ENCODE peak calls at places on chromosomes 3 and 15, in six cellular contexts. K, X, J, D, P and Z are unnamed samples.

GRCh38 chr15:49421991-49422390 is 1.1 kb upstream of the FGF7 start:
- DNase-seq in K (peak; percentile 62), X (peak; percentile 86), J (peak; percentile 65), D (no peak), P (peak; percentile 34), Z (peak; percentile 72)

GRCh38 chr3:111796566-111796965 is 62.5 kb upstream of the PHLDB2 start:
- DNase-seq in K (no peak), X (no peak), J (no peak), D (no peak), P (no peak), Z (no peak)

GRCh38 chr3:38576131-38577088 is 73.1 kb downstream of the SCN5A start:
- DNase-seq in K (no peak), X (no peak), J (no peak), D (no peak), P (no peak), Z (peak; percentile 77)

GRCh38 chr3:112699436-112699978 is 58.6 kb upstream of the CCDC80 start:
- DNase-seq in K (no peak), X (peak; percentile 46), J (peak; percentile 87), D (no peak), P (no peak), Z (no peak)

GRCh38 chr3:177358968-177359600 is 161.8 kb upstream of the TBL1XR1 start:
- DNase-seq in K (peak; percentile 69), X (peak; percentile 10), J (peak; percentile 59), D (peak; percentile 50), P (no peak), Z (peak; percentile 72)

GRCh38 chr15:101578443-101578894 is 73.7 kb downstream of the TM2D3 start:
- DNase-seq in K (no peak), X (peak; percentile 15), J (no peak), D (no peak), P (no peak), Z (no peak)

GRCh38 chr3:147816770-147817169 is 407.6 kb downstream of the ZIC1 start:
- DNase-seq in K (peak; percentile 42), X (peak; percentile 63), J (no peak), D (peak; percentile 30), P (no peak), Z (no peak)

GRCh38 chr15:58676766-58677165 is 72.7 kb downstream of the ADAM10 start:
- DNase-seq in K (no peak), X (no peak), J (no peak), D (no peak), P (no peak), Z (no peak)

GRCh38 chr3:132006605-132007204 is 28.1 kb downstream of the CPNE4 start:
- DNase-seq in K (no peak), X (peak; percentile 38), J (peak; percentile 14), D (no peak), P (no peak), Z (no peak)

GRCh38 chr15:85840802-85841152 is 46.1 kb upstream of the KLHL25 start:
- DNase-seq in K (no peak), X (no peak), J (no peak), D (no peak), P (no peak), Z (no peak)

GRCh38 chr15:85838655-85839054 is 43.9 kb upstream of the KLHL25 start:
- DNase-seq in K (no peak), X (no peak), J (no peak), D (no peak), P (no peak), Z (no peak)

GRCh38 chr15:85837881-85838280 is 43.2 kb upstream of the KLHL25 start:
- DNase-seq in K (no peak), X (no peak), J (no peak), D (no peak), P (no peak), Z (peak; percentile 66)

GRCh38 chr15:85839637-85840036 is 44.9 kb upstream of the KLHL25 start:
- DNase-seq in K (no peak), X (no peak), J (no peak), D (no peak), P (no peak), Z (no peak)

GRCh38 chr15:85840079-85840801 is 45.5 kb upstream of the KLHL25 start:
- DNase-seq in K (peak; percentile 92), X (peak; percentile 55), J (peak; percentile 53), D (peak; percentile 81), P (no peak), Z (peak; percentile 89)
- H3K4me3 ChIP-seq in K (peak overlapping the region; percentile 50), X (peak overlapping the region; percentile 56), J (peak overlapping the region; percentile 43), D (peak overlapping the region; percentile 28), P (peak overlapping the region; percentile 59), Z (peak overlapping the region; percentile 36)

DNA sequence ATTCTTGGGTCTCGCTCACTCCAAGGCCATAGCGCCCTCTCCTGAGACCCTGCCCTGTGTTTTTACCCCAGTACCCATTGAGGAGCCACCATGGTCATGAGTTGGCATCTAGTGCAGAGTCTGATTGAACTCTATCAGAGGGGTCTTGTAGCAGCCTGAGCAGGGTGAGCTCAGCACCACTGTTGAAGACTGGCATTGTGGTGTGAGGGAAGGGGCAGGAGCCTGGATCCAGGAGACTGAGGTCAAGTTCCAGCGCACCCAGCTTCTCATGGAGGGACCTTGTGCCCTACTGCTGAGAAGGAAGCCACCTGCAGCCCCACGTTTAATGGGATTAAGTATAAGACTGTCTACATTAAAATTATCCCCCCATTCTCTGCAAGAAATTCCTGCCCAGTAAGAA is 65.8 kb upstream of the LARS2 start:
- DNase-seq in K (no peak), X (no peak), J (no peak), D (no peak), P (no peak), Z (peak; percentile 44)
- H3K4me3 ChIP-seq in K (no peak overlapping the region), X (no peak overlapping the region), J (no peak overlapping the region), D (no peak overlapping the region), P (no peak overlapping the region), Z (no peak overlapping the region)

DNA sequence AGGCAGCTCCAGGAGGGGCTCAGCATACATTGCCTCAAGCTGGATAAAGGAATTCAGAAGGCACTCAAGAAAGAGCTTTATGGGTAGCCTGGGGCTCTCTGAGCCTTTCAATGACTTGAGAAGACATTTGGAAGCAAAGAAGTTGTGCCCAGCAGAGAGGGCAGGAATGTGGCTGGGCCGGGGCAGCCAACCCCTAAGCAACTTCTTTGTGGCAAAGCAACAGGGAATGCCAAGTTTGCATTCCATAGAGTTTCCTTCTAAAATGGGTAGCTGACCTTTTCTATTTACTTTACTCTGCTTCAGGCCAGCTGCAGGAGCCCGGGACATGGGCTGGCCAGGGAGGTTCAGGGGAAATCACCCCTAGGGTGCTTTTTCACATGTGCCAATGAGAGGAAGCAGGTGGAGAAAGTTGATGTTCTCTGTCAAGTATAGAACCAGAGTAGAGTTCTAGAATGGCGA is 45.6 kb downstream of the CCDC12 start:
- DNase-seq in K (peak; percentile 5), X (no peak), J (no peak), D (peak; percentile 70), P (no peak), Z (no peak)
- H3K4me3 ChIP-seq in K (peak overlapping the region; percentile 4), X (no peak overlapping the region), J (no peak overlapping the region), D (no peak overlapping the region), P (no peak overlapping the region), Z (no peak overlapping the region)

GRCh38 chr3:90241481-90241880 is 1134.1 kb downstream of the EPHA3 start:
- DNase-seq in K (no peak), X (no peak), J (no peak), D (no peak), P (no peak), Z (no peak)
- H3K4me3 ChIP-seq in K (no peak overlapping the region), X (no peak overlapping the region), J (no peak overlapping the region), D (no peak overlapping the region), P (no peak overlapping the region), Z (no peak overlapping the region)

GRCh38 chr15:52527196-52527897 is 1.3 kb downstream of the MYO5A start:
- DNase-seq in K (no peak), X (no peak), J (no peak), D (no peak), P (no peak), Z (no peak)
- H3K4me3 ChIP-seq in K (peak overlapping the region; percentile 94), X (peak overlapping the region; percentile 77), J (peak overlapping the region; percentile 79), D (no peak overlapping the region), P (peak overlapping the region; percentile 77), Z (peak overlapping the region; percentile 92)

DNA sequence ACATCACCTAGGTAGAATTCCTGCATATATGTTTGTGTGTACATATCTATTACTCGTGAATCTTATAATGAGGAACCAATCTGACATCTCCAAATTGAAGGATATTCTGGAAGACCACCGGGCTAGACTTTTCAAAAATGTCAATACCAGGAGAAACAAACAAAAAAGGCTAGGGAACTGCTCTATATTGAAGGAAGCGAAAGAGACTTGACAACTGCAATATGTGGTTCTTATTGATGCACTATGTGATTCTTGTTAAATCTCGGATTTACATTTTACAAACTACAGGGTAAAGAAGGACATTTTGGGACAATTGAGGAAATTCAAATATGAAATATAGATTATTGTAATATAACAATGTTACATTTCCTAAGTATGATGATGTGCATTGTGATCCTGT is 137.5 kb upstream of the CCDC54 start:
- DNase-seq in K (no peak), X (no peak), J (no peak), D (no peak), P (no peak), Z (no peak)
- H3K4me3 ChIP-seq in K (peak overlapping the region; percentile 96), X (peak overlapping the region; percentile 94), J (no peak overlapping the region), D (no peak overlapping the region), P (peak overlapping the region; percentile 90), Z (peak overlapping the region; percentile 74)

DNA sequence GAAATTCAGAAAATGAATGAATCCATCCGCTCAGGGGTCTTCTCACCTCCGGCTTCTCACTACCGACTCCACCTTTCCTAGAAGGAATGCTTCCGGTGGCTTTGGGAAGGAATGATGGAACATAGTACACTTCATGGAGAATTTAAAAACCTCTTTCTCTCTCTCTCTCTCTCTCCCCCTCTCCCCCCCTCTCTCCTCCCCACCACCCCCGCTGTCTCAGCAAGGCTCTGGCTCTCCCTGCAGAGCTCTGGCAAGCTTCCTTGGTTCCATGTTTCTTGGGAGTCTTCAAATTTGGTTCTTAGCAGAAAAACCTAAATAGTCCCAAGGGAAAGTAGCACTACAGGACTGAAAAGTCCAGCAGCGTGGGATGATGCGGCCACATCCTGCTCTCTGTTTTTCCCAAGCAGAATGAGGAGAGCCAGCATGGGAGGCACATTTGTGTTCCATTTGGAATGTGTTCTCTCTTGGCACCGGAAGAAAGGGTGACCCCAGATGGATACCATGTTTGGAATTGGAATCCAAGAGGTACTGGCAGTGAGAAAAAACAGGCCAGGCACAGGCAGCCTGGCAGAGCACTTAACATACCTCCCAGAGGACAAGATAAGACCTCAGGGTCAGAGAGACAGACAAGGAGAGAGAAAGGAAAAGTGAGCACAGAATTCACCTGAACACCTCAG is at the start of gene POPDC2:
- DNase-seq in K (peak; percentile 52), X (peak; percentile 37), J (no peak), D (no peak), P (no peak), Z (no peak)
- H3K4me3 ChIP-seq in K (peak within 1 kb of the TSS; percentile 71), X (no peak within 1 kb of the TSS), J (no peak within 1 kb of the TSS), D (no peak within 1 kb of the TSS), P (no peak within 1 kb of the TSS), Z (no peak within 1 kb of the TSS)

GRCh38 chr3:197186887-197187588 is 111.4 kb downstream of the DLG1 start:
- DNase-seq in K (no peak), X (peak; percentile 76), J (peak; percentile 42), D (no peak), P (peak; percentile 16), Z (no peak)

GRCh38 chr3:197181751-197182150 is 116.7 kb downstream of the DLG1 start:
- DNase-seq in K (peak; percentile 46), X (peak; percentile 83), J (peak; percentile 57), D (peak; percentile 71), P (peak; percentile 23), Z (no peak)

GRCh38 chr3:197178998-197179397 is 119.4 kb downstream of the DLG1 start:
- DNase-seq in K (no peak), X (no peak), J (no peak), D (no peak), P (no peak), Z (no peak)

DNA sequence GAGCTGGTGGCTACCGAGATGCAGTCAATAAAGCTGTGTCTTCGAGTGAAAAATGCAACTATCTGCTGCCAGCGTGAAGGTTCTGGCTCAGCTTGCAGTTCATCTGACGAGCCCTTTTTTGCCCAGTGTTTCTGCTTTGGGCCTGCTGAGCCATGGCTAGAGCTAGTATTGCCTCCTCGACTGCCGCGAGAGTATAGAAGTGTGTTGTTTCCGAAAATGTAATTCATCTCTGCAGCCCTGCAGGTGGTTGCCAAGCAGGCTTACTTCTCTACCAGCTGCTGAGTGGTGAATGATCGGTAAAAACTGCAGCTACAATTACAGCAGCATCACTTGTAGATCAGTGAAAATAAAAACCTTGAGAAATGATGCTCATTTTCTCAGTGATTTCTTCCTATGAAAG is 114.8 kb downstream of the DLG1 start:
- DNase-seq in K (peak; percentile 48), X (no peak), J (no peak), D (no peak), P (no peak), Z (no peak)
- H3K4me3 ChIP-seq in K (peak overlapping the region; percentile 39), X (no peak overlapping the region), J (no peak overlapping the region), D (no peak overlapping the region), P (no peak overlapping the region), Z (no peak overlapping the region)